ENCODE peak calls at places on chromosomes 12 and 14, in four cellular contexts. Q is HCT116, J is HepG2, R is K562. M is an unnamed sample.

GRCh38 chr14:61503167-61503801 is 181.9 kb downstream of the PRKCH start:
- DNase-seq in Q (no peak), R (no peak), J (no peak), M (no peak)

GRCh38 chr12:47754881-47755280 is 3.8 kb downstream of the RAPGEF3 start:
- DNase-seq in Q (no peak), J (no peak), R (no peak), M (no peak)

GRCh38 chr12:28191018-28191595 is 851 bp downstream of the CCDC91 start:
- DNase-seq in R (peak), Q (no peak), J (no peak), M (peak)

GRCh38 chr12:127770123-127770522 is 496.8 kb upstream of the TMEM132C start:
- DNase-seq in Q (no peak), J (no peak), R (peak), M (peak)

GRCh38 chr12:111224196-111225066 is 144.5 kb downstream of the PHETA1 start:
- DNase-seq in R (no peak), J (no peak), Q (no peak), M (peak)

GRCh38 chr12:74776378-74776777 is 238.7 kb downstream of the ATXN7L3B start:
- DNase-seq in J (no peak), Q (no peak), R (no peak), M (no peak)

GRCh38 chr14:60965402-60965801 is 15.5 kb downstream of the TRMT5 start:
- DNase-seq in Q (no peak), J (no peak), R (no peak), M (no peak)

GRCh38 chr12:6141048-6141447 is 16.6 kb upstream of the VWF start:
- DNase-seq in J (no peak), R (no peak), Q (no peak), M (no peak)

GRCh38 chr12:71636704-71637115 is 26.9 kb downstream of the ZFC3H1 start:
- DNase-seq in J (peak), R (peak), Q (peak), M (peak)

GRCh38 chr14:80136358-80136757 is 74.9 kb downstream of the DIO2 start:
- DNase-seq in J (no peak), Q (no peak), R (peak), M (no peak)

GRCh38 chr14:38101679-38102078 is 106.0 kb upstream of the SSTR1 start:
- DNase-seq in Q (no peak), R (no peak), J (no peak), M (no peak)

GRCh38 chr12:104680070-104680469 is 223.3 kb downstream of the CHST11 start:
- DNase-seq in R (peak), Q (peak), J (peak), M (peak)

GRCh38 chr12:131586269-131586668 is 124.6 kb upstream of the SFSWAP start:
- DNase-seq in R (no peak), J (no peak), Q (no peak), M (no peak)

GRCh38 chr14:51547260-51547659 is 104.5 kb upstream of the FRMD6 start:
- DNase-seq in J (no peak), R (no peak), Q (peak), M (peak)

GRCh38 chr12:110917467-110917866 is 2.9 kb downstream of the MYL2 start:
- DNase-seq in J (peak), Q (peak), R (no peak), M (no peak)

GRCh38 chr12:71392521-71393145 is 47.0 kb upstream of the LGR5 start:
- DNase-seq in J (peak), Q (peak), R (peak), M (peak)

GRCh38 chr12:130468186-130468585 is 130.5 kb downstream of the PIWIL1 start:
- DNase-seq in J (no peak), R (no peak), Q (no peak), M (no peak)

GRCh38 chr14:58465425-58465824 is 37.9 kb downstream of the KIAA0586 start:
- DNase-seq in J (peak), R (no peak), Q (no peak), M (no peak)

GRCh38 chr12:111063296-111064026 is 143.1 kb upstream of the MYL2 start:
- DNase-seq in J (no peak), Q (no peak), R (no peak), M (no peak)

GRCh38 chr12:116537149-116537904 is 21.9 kb upstream of the MAP1LC3B2 start:
- DNase-seq in J (no peak), Q (no peak), R (no peak), M (no peak)

GRCh38 chr14:95514131-95515079 is 2.0 kb downstream of the SYNE3 start:
- DNase-seq in R (no peak), Q (no peak), J (no peak), M (no peak)

GRCh38 chr12:121568971-121569808 is 11.6 kb downstream of the KDM2B start:
- DNase-seq in R (no peak), J (no peak), Q (no peak), M (no peak)

GRCh38 chr12:94592080-94592479 is 58.3 kb downstream of the TMCC3 start:
- DNase-seq in Q (no peak), R (no peak), J (no peak), M (no peak)

GRCh38 chr14:56120091-56120632 is 2.0 kb downstream of the PELI2 start:
- DNase-seq in J (no peak), Q (no peak), R (no peak), M (peak)

GRCh38 chr12:102948941-102949352 is 8.5 kb upstream of the ASCL1 start:
- DNase-seq in Q (peak), J (peak), R (peak), M (peak)

GRCh38 chr12:102120886-102121285 is 903 bp downstream of the PARPBP start:
- DNase-seq in J (peak), Q (peak), R (peak), M (peak)

GRCh38 chr14:100762089-100762515 is 35.4 kb downstream of the DLK1 start:
- DNase-seq in Q (no peak), J (peak), R (peak), M (no peak)

GRCh38 chr12:16891673-16892072 is 285.7 kb upstream of the LMO3 start:
- DNase-seq in J (no peak), R (no peak), Q (no peak), M (no peak)

GRCh38 chr14:67940894-67941455 is 121.4 kb downstream of the RAD51B start:
- DNase-seq in Q (no peak), J (no peak), R (no peak), M (no peak)

GRCh38 chr12:84542289-84542688 is 370.3 kb downstream of the SLC6A15 start:
- DNase-seq in J (no peak), R (no peak), Q (no peak), M (no peak)

GRCh38 chr12:11622774-11623375 is 26.6 kb upstream of the ETV6 start:
- DNase-seq in J (no peak), Q (no peak), R (no peak), M (no peak)

GRCh38 chr12:11624126-11624525 is 25.3 kb upstream of the ETV6 start:
- DNase-seq in R (no peak), Q (no peak), J (no peak), M (no peak)

GRCh38 chr12:11623382-11623781 is 26.1 kb upstream of the ETV6 start:
- DNase-seq in Q (no peak), R (no peak), J (peak), M (no peak)

GRCh38 chr12:11621797-11622423 is 27.6 kb upstream of the ETV6 start:
- DNase-seq in J (peak), R (peak), Q (no peak), M (no peak)
- TF ChIP-seq ELF1 in J (no peak), R (no peak), Q (no peak), M (no peak)

DNA sequence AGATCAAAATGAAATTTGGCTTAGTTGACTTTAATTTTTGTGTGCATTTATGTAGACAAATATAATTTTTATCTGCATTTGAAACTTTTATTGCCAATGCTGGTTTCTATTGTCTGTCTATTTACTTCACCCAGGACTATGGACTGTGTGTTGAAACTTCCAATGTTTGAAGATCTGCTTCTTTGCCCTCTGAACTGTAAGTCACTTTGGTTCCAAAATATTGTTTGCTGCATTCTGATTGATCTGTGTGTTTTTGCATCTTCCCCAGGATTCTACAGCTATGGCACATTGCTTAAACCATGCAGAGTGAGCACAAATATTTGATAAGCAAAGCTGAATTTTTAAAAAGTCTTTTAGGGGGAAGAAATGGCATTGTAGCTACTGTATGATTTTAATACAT is 131.0 kb upstream of the SOX5 start:
- DNase-seq in Q (no peak), J (peak), R (no peak), M (no peak)
- TF ChIP-seq REST in Q (no peak), J (no peak), R (no peak), M (no peak)

GRCh38 chr12:51428256-51428655 is 3.6 kb downstream of the SLC4A8 start:
- DNase-seq in Q (no peak), R (no peak), J (no peak), M (no peak)

GRCh38 chr12:51434305-51434704 is 9.7 kb downstream of the SLC4A8 start:
- DNase-seq in R (no peak), J (no peak), Q (no peak), M (no peak)

GRCh38 chr12:51429705-51430104 is 5.1 kb downstream of the SLC4A8 start:
- DNase-seq in J (no peak), R (no peak), Q (no peak), M (no peak)

GRCh38 chr12:51424662-51425539 is at the start of gene SLC4A8:
- DNase-seq in Q (peak), J (peak), R (peak), M (peak)

DNA sequence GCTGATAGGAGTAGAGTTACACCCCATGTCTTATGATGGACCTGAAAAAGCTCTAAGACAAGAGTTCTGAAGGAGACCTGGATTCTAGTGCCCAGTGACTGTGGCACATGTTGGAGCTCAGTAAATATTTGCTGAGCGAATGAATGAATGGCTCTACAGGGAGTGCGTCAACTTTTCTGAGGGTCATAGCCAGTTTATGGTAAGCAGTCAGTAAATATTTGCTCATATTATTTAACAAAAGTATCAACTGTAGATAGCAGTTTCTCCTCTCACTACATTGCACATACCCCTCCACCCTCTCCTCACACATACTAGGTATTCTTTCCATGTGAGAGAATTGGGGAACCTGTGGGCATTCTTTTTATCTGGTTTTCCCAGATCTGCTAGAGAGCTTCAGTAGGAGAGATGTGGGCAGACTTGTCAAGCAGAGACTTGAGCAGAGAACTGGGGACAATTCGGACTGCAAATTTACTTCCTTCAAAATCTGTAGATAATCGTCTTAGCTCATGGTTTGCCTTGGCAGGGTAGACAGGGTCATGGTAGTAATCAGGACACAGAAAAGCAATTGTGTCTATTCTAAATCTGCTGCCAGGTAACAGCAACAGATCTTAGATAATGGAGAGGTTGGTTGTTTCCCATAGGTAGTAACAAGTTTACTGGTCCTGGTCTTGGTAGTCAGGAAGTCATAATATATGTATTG is 5.7 kb downstream of the SLC4A8 start:
- DNase-seq in J (peak), R (no peak), Q (no peak), M (no peak)
- TF ChIP-seq SIN3A in J (no peak), R (no peak), Q (no peak), M (no peak)

GRCh38 chr14:93348292-93348691 is 1.3 kb downstream of the COX8C start:
- DNase-seq in R (no peak), Q (no peak), J (no peak), M (no peak)

GRCh38 chr14:93343266-93343665 is 3.7 kb upstream of the COX8C start:
- DNase-seq in J (no peak), Q (no peak), R (no peak), M (no peak)

GRCh38 chr14:93343797-93344196 is 3.2 kb upstream of the COX8C start:
- DNase-seq in J (no peak), Q (no peak), R (no peak), M (no peak)

GRCh38 chr14:93346926-93347721 is at the start of gene COX8C:
- DNase-seq in Q (no peak), R (peak), J (no peak), M (no peak)

DNA sequence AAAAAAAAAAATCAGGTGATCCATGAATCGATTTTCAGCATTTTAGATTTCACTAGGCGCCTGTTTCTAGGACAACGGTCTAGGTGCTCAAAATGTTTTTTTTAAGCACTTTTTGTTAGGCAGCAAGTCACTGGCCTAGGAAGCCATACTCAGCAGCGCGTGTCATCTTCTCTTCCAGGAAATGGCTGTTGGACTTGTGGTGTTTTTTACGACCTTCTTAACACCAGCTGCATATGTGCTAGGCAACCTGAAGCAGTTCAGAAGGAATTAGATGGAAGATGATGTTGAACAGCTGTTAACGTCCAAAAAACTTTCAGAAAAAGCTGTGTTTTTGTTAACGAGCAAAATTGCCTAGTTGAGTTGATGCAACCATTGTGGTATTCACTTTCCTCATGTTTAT is 868 bp downstream of the COX8C start:
- DNase-seq in J (no peak), Q (no peak), R (no peak), M (no peak)
- TF ChIP-seq ELF1 in J (no peak), Q (no peak), R (no peak), M (no peak)

GRCh38 chr12:61810486-61810885 is 449.7 kb upstream of the USP15 start:
- DNase-seq in R (no peak), Q (no peak), J (no peak), M (no peak)

GRCh38 chr12:61804301-61804700 is 455.9 kb upstream of the USP15 start:
- DNase-seq in Q (no peak), J (no peak), R (no peak), M (no peak)

GRCh38 chr12:61808856-61809255 is 451.3 kb upstream of the USP15 start:
- DNase-seq in R (no peak), J (no peak), Q (no peak), M (no peak)
- TF ChIP-seq REST in R (no peak), J (no peak), Q (no peak), M (no peak)

GRCh38 chr14:72439707-72440106 is 454.2 kb downstream of the DPF3 start:
- DNase-seq in J (no peak), Q (no peak), R (no peak), M (no peak)
- TF ChIP-seq SIN3A in J (no peak), Q (no peak), R (no peak), M (no peak)

GRCh38 chr12:124681779-124682391 is 114.5 kb upstream of the NCOR2 start:
- DNase-seq in J (peak), Q (no peak), R (no peak), M (no peak)

GRCh38 chr12:124682425-124683329 is 115.3 kb upstream of the NCOR2 start:
- DNase-seq in R (no peak), J (no peak), Q (no peak), M (no peak)

GRCh38 chr12:124679533-124680371 is 112.3 kb upstream of the NCOR2 start:
- DNase-seq in Q (no peak), J (peak), R (no peak), M (no peak)

GRCh38 chr12:124679047-124679446 is 111.6 kb upstream of the NCOR2 start:
- DNase-seq in Q (no peak), R (no peak), J (no peak), M (no peak)

GRCh38 chr12:124680863-124681778 is 113.7 kb upstream of the NCOR2 start:
- DNase-seq in Q (peak), R (peak), J (peak), M (peak)
- TF ChIP-seq ELF1 in Q (no peak), R (no peak), J (no peak), M (no peak)

DNA sequence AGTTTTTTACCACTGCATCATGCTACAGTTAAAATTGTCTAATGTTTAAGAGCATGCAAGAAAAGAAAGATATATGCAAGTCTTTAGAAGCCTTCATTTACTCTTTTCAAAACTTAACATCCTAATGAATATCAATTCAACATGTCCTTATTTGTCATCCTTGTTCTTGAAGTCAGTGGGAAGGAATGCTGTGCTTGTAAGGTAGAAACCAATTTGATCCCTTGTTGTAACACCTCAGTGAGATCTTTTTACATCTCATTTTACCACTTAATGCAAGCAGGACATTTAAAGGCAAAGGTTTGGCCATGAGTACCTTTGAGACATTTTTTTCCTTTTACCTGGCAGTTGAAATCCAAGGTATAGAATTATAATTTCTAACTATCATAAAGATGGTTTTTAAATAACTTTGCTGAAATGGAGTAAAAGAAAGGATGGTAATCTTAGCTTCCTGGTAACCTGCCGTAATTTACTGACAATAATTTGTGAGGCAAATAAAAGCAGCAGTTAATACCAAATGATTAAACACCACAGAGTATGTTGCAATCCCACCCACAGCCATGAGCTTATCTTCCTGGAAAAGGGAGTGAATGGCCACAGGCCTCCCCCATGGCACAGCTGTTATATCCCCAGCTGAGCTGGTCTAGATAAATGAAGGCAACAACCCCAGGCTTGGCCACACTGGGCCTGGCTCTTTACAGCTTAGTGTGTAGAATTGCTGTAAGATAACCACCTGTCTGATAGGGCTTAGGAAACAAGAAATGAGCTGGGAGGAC is 33.2 kb upstream of the STRN3 start:
- DNase-seq in Q (no peak), J (peak), R (peak), M (no peak)
- TF ChIP-seq REST in Q (no peak), J (no peak), R (no peak), M (no peak)

M was measured in SK-N-SH.